ENCODE peak calls at places on chromosome 11, in eight cellular contexts. One of them, this sample, is unnamed.

GRCh38 chr11:57230797-57231538 is 6.1 kb downstream of the APLNR start:
- DNase-seq in lower lobe of right lung: no peak
- DNase-seq in A549: no peak
- DNase-seq in HCT116: no peak
- DNase-seq in breast epithelium: no peak
- DNase-seq in CD8-positive, alpha-beta memory T cell: no peak
- DNase-seq in CD4-positive, CD25-positive, alpha-beta regulatory T cell: no peak
- DNase-seq in IMR-90: no peak
- DNase-seq in this sample: no peak

GRCh38 chr11:2132229-2132620 is 7.0 kb downstream of the IGF2 start:
- DNase-seq in lower lobe of right lung: no peak
- DNase-seq in CD8-positive, alpha-beta memory T cell: no peak
- DNase-seq in IMR-90: no peak
- DNase-seq in breast epithelium: no peak
- DNase-seq in A549: no peak
- DNase-seq in CD4-positive, CD25-positive, alpha-beta regulatory T cell: no peak
- DNase-seq in HCT116: no peak
- DNase-seq in this sample: no peak

GRCh38 chr11:126334665-126335462 is 20.6 kb upstream of the ST3GAL4 start:
- DNase-seq in IMR-90: peak
- DNase-seq in breast epithelium: no peak
- DNase-seq in lower lobe of right lung: no peak
- DNase-seq in A549: no peak
- DNase-seq in CD4-positive, CD25-positive, alpha-beta regulatory T cell: no peak
- DNase-seq in CD8-positive, alpha-beta memory T cell: no peak
- DNase-seq in HCT116: no peak
- DNase-seq in this sample: peak

GRCh38 chr11:9528573-9529332 is 44.7 kb upstream of the WEE1 start:
- DNase-seq in HCT116: no peak
- DNase-seq in A549: no peak
- DNase-seq in breast epithelium: no peak
- DNase-seq in CD4-positive, CD25-positive, alpha-beta regulatory T cell: peak
- DNase-seq in CD8-positive, alpha-beta memory T cell: no peak
- DNase-seq in lower lobe of right lung: no peak
- DNase-seq in IMR-90: no peak
- DNase-seq in this sample: no peak

GRCh38 chr11:113690619-113691569 is 15.2 kb downstream of the TMPRSS5 start:
- DNase-seq in IMR-90: peak
- DNase-seq in CD8-positive, alpha-beta memory T cell: no peak
- DNase-seq in A549: peak
- DNase-seq in HCT116: peak
- DNase-seq in CD4-positive, CD25-positive, alpha-beta regulatory T cell: no peak
- DNase-seq in breast epithelium: peak
- DNase-seq in lower lobe of right lung: peak
- DNase-seq in this sample: peak

GRCh38 chr11:34055218-34056000 is 3.9 kb downstream of the CAPRIN1 start:
- DNase-seq in lower lobe of right lung: no peak
- DNase-seq in IMR-90: no peak
- DNase-seq in A549: no peak
- DNase-seq in HCT116: no peak
- DNase-seq in CD8-positive, alpha-beta memory T cell: no peak
- DNase-seq in breast epithelium: no peak
- DNase-seq in CD4-positive, CD25-positive, alpha-beta regulatory T cell: no peak
- DNase-seq in this sample: no peak

GRCh38 chr11:63687845-63688244 is 6.5 kb downstream of the RTN3 start:
- DNase-seq in CD8-positive, alpha-beta memory T cell: no peak
- DNase-seq in HCT116: no peak
- DNase-seq in lower lobe of right lung: no peak
- DNase-seq in A549: no peak
- DNase-seq in breast epithelium: no peak
- DNase-seq in IMR-90: no peak
- DNase-seq in CD4-positive, CD25-positive, alpha-beta regulatory T cell: no peak
- DNase-seq in this sample: no peak

GRCh38 chr11:550021-550745 is 10.4 kb downstream of the LMNTD2 start:
- DNase-seq in IMR-90: no peak
- DNase-seq in A549: no peak
- DNase-seq in lower lobe of right lung: no peak
- DNase-seq in HCT116: no peak
- DNase-seq in breast epithelium: no peak
- DNase-seq in CD8-positive, alpha-beta memory T cell: no peak
- DNase-seq in CD4-positive, CD25-positive, alpha-beta regulatory T cell: no peak
- DNase-seq in this sample: no peak

GRCh38 chr11:29282088-29282487 is 734.7 kb downstream of the KCNA4 start:
- DNase-seq in A549: peak
- DNase-seq in IMR-90: peak
- DNase-seq in lower lobe of right lung: no peak
- DNase-seq in HCT116: peak
- DNase-seq in CD8-positive, alpha-beta memory T cell: no peak
- DNase-seq in breast epithelium: no peak
- DNase-seq in CD4-positive, CD25-positive, alpha-beta regulatory T cell: no peak
- DNase-seq in this sample: peak

GRCh38 chr11:45328726-45329125 is 42.6 kb upstream of the SYT13 start:
- DNase-seq in lower lobe of right lung: no peak
- DNase-seq in CD8-positive, alpha-beta memory T cell: no peak
- DNase-seq in A549: no peak
- DNase-seq in IMR-90: no peak
- DNase-seq in HCT116: no peak
- DNase-seq in breast epithelium: no peak
- DNase-seq in CD4-positive, CD25-positive, alpha-beta regulatory T cell: no peak
- DNase-seq in this sample: no peak

GRCh38 chr11:61295596-61295926 is 445 bp upstream of the VWCE start:
- DNase-seq in IMR-90: no peak
- DNase-seq in HCT116: no peak
- DNase-seq in lower lobe of right lung: no peak
- DNase-seq in A549: no peak
- DNase-seq in CD4-positive, CD25-positive, alpha-beta regulatory T cell: no peak
- DNase-seq in CD8-positive, alpha-beta memory T cell: no peak
- DNase-seq in breast epithelium: no peak
- DNase-seq in this sample: no peak

GRCh38 chr11:70141490-70142014 is 61.5 kb upstream of the FADD start:
- DNase-seq in CD4-positive, CD25-positive, alpha-beta regulatory T cell: no peak
- DNase-seq in breast epithelium: no peak
- DNase-seq in IMR-90: no peak
- DNase-seq in A549: no peak
- DNase-seq in lower lobe of right lung: no peak
- DNase-seq in HCT116: no peak
- DNase-seq in CD8-positive, alpha-beta memory T cell: no peak
- DNase-seq in this sample: no peak

GRCh38 chr11:121337740-121338272 is 45.2 kb downstream of the SC5D start:
- DNase-seq in HCT116: no peak
- DNase-seq in breast epithelium: peak
- DNase-seq in CD4-positive, CD25-positive, alpha-beta regulatory T cell: no peak
- DNase-seq in A549: no peak
- DNase-seq in IMR-90: no peak
- DNase-seq in CD8-positive, alpha-beta memory T cell: no peak
- DNase-seq in lower lobe of right lung: no peak
- DNase-seq in this sample: no peak

GRCh38 chr11:122746050-122746478 is 90.5 kb downstream of the UBASH3B start:
- DNase-seq in IMR-90: no peak
- DNase-seq in lower lobe of right lung: no peak
- DNase-seq in breast epithelium: no peak
- DNase-seq in CD4-positive, CD25-positive, alpha-beta regulatory T cell: peak
- DNase-seq in HCT116: no peak
- DNase-seq in A549: no peak
- DNase-seq in CD8-positive, alpha-beta memory T cell: peak
- DNase-seq in this sample: no peak

GRCh38 chr11:61598886-61599868 is 18.3 kb upstream of the SYT7 start:
- DNase-seq in IMR-90: peak
- DNase-seq in breast epithelium: no peak
- DNase-seq in A549: no peak
- DNase-seq in lower lobe of right lung: no peak
- DNase-seq in CD4-positive, CD25-positive, alpha-beta regulatory T cell: no peak
- DNase-seq in CD8-positive, alpha-beta memory T cell: no peak
- DNase-seq in HCT116: no peak
- DNase-seq in this sample: peak

GRCh38 chr11:69138265-69138664 is 17.5 kb upstream of the SMIM38 start:
- DNase-seq in HCT116: peak
- DNase-seq in breast epithelium: no peak
- DNase-seq in CD8-positive, alpha-beta memory T cell: no peak
- DNase-seq in lower lobe of right lung: no peak
- DNase-seq in CD4-positive, CD25-positive, alpha-beta regulatory T cell: no peak
- DNase-seq in IMR-90: peak
- DNase-seq in A549: peak
- DNase-seq in this sample: peak

DNA sequence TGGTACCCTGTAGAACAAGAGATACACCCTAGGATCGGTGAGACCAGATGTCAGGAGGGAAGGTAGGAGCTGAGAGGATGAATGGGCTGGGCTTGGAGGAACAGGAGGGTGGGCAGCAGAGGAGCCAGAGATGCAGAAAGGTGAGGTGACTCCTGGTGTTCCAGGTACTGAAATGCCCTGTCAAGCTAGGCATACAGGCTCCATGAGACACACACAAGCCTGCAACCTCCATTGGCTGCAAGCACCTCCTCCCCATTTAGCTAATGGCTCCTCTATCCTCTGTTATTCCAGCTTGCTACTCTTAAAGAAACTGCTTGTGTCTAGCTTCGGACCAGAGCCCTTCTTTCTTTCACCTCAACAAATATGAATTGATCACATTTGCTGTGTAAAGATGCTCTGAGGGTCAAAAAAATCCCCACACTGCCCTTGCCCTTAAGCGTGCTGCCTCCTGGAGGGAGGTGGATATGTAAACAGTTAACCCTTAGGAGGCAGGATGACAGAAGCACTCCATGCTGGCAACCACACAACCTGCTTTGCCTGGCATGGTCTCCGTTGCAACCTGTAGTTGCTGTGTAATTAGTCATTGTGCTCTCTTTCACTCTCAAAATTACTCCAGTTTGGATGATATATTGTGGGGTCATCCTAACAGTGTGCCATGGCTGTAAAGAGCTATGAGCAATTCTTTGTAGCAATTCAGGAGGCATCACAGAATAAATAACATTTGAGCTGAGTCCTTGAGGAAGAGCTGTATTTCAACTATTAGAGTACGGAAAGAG is 156.0 kb downstream of the PKNOX2 start:
- DNase-seq in CD8-positive, alpha-beta memory T cell: no peak
- DNase-seq in HCT116: no peak
- DNase-seq in CD4-positive, CD25-positive, alpha-beta regulatory T cell: no peak
- DNase-seq in lower lobe of right lung: no peak
- DNase-seq in breast epithelium: no peak
- DNase-seq in A549: no peak
- DNase-seq in IMR-90: no peak
- DNase-seq in this sample: no peak
- H3K4me3 ChIP-seq in CD8-positive, alpha-beta memory T cell: no peak
- H3K4me3 ChIP-seq in HCT116: no peak
- H3K4me3 ChIP-seq in CD4-positive, CD25-positive, alpha-beta regulatory T cell: no peak
- H3K4me3 ChIP-seq in lower lobe of right lung: no peak
- H3K4me3 ChIP-seq in breast epithelium: no peak
- H3K4me3 ChIP-seq in A549: no peak
- H3K4me3 ChIP-seq in IMR-90: no peak
- H3K4me3 ChIP-seq in this sample: no peak

GRCh38 chr11:111725621-111726020 is 40.6 kb downstream of the PPP2R1B start:
- DNase-seq in A549: no peak
- DNase-seq in IMR-90: no peak
- DNase-seq in CD4-positive, CD25-positive, alpha-beta regulatory T cell: no peak
- DNase-seq in HCT116: no peak
- DNase-seq in lower lobe of right lung: no peak
- DNase-seq in CD8-positive, alpha-beta memory T cell: no peak
- DNase-seq in breast epithelium: no peak
- DNase-seq in this sample: no peak

GRCh38 chr11:111723595-111723994 is 42.6 kb downstream of the PPP2R1B start:
- DNase-seq in CD4-positive, CD25-positive, alpha-beta regulatory T cell: no peak
- DNase-seq in HCT116: no peak
- DNase-seq in breast epithelium: no peak
- DNase-seq in CD8-positive, alpha-beta memory T cell: no peak
- DNase-seq in IMR-90: no peak
- DNase-seq in lower lobe of right lung: no peak
- DNase-seq in A549: no peak
- DNase-seq in this sample: no peak

GRCh38 chr11:111727431-111727830 is 38.8 kb downstream of the PPP2R1B start:
- DNase-seq in CD8-positive, alpha-beta memory T cell: no peak
- DNase-seq in lower lobe of right lung: no peak
- DNase-seq in IMR-90: no peak
- DNase-seq in CD4-positive, CD25-positive, alpha-beta regulatory T cell: no peak
- DNase-seq in breast epithelium: no peak
- DNase-seq in HCT116: no peak
- DNase-seq in A549: no peak
- DNase-seq in this sample: no peak

GRCh38 chr11:111726301-111726713 is 39.9 kb downstream of the PPP2R1B start:
- DNase-seq in A549: no peak
- DNase-seq in lower lobe of right lung: no peak
- DNase-seq in HCT116: no peak
- DNase-seq in IMR-90: no peak
- DNase-seq in CD4-positive, CD25-positive, alpha-beta regulatory T cell: no peak
- DNase-seq in breast epithelium: no peak
- DNase-seq in CD8-positive, alpha-beta memory T cell: no peak
- DNase-seq in this sample: no peak

GRCh38 chr11:111724615-111725129 is 41.5 kb downstream of the PPP2R1B start:
- DNase-seq in IMR-90: no peak
- DNase-seq in CD8-positive, alpha-beta memory T cell: no peak
- DNase-seq in lower lobe of right lung: no peak
- DNase-seq in breast epithelium: no peak
- DNase-seq in A549: no peak
- DNase-seq in HCT116: no peak
- DNase-seq in CD4-positive, CD25-positive, alpha-beta regulatory T cell: no peak
- DNase-seq in this sample: no peak
- H3K27ac ChIP-seq in IMR-90: no peak
- H3K27ac ChIP-seq in CD8-positive, alpha-beta memory T cell: no peak
- H3K27ac ChIP-seq in lower lobe of right lung: no peak
- H3K27ac ChIP-seq in breast epithelium: no peak
- H3K27ac ChIP-seq in A549: no peak
- H3K27ac ChIP-seq in HCT116: no peak
- H3K27ac ChIP-seq in CD4-positive, CD25-positive, alpha-beta regulatory T cell: no peak
- H3K27ac ChIP-seq in this sample: no peak

GRCh38 chr11:117426297-117426685 is 98.6 kb downstream of the CEP164 start:
- DNase-seq in breast epithelium: peak
- DNase-seq in IMR-90: peak
- DNase-seq in A549: peak
- DNase-seq in HCT116: peak
- DNase-seq in CD8-positive, alpha-beta memory T cell: peak
- DNase-seq in CD4-positive, CD25-positive, alpha-beta regulatory T cell: peak
- DNase-seq in lower lobe of right lung: peak
- DNase-seq in this sample: peak
- H3K4me3 ChIP-seq in breast epithelium: no peak
- H3K4me3 ChIP-seq in IMR-90: no peak
- H3K4me3 ChIP-seq in A549: no peak
- H3K4me3 ChIP-seq in HCT116: no peak
- H3K4me3 ChIP-seq in CD8-positive, alpha-beta memory T cell: no peak
- H3K4me3 ChIP-seq in CD4-positive, CD25-positive, alpha-beta regulatory T cell: peak
- H3K4me3 ChIP-seq in lower lobe of right lung: no peak
- H3K4me3 ChIP-seq in this sample: no peak

DNA sequence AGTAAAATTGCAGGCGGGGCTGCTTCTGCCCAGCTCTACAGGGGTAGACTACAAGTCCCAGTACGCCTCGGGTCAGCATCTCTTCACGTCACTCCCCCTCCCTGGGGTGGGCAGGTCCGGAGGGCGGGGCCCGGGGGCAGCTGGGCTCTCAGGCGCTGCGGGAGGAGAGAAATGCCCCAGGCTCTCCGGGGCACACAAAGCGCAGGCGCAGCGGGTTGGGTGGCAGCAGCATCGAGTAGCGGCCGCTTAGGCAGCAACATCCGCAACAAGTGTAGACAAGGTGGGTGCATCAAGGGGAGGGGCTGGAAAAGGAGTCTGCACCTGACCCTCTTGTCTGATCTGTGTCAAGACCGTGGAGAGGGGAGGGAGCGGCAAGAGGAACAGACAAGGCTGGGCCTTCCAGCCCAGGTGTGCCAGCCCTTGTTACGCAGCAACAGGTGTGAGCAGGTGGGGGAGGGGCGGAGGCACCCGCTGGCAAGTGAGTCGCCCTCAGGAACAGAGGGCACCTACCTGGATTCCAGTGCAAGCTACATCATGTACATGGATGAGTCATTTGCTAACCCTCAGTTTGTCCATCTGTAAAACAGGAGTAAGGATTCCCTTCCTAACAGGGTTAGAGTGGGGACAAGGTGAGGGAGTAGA is 1.2 kb downstream of the PLEKHB1 start:
- DNase-seq in A549: peak
- DNase-seq in CD4-positive, CD25-positive, alpha-beta regulatory T cell: peak
- DNase-seq in lower lobe of right lung: peak
- DNase-seq in IMR-90: peak
- DNase-seq in HCT116: peak
- DNase-seq in CD8-positive, alpha-beta memory T cell: peak
- DNase-seq in breast epithelium: peak
- DNase-seq in this sample: peak
- H3K27ac ChIP-seq in A549: no peak
- H3K27ac ChIP-seq in CD4-positive, CD25-positive, alpha-beta regulatory T cell: peak
- H3K27ac ChIP-seq in lower lobe of right lung: peak
- H3K27ac ChIP-seq in IMR-90: no peak
- H3K27ac ChIP-seq in HCT116: peak
- H3K27ac ChIP-seq in CD8-positive, alpha-beta memory T cell: peak
- H3K27ac ChIP-seq in breast epithelium: peak
- H3K27ac ChIP-seq in this sample: no peak